ENCODE peak calls at places on chromosome 19, in four cellular contexts. I, K, J and Z are unnamed samples.

GRCh38 chr19:47145639-47146486 is 15.2 kb downstream of the SAE1 start:
- DNase-seq in I (no peak), K (no peak), J (no peak), Z (no peak)

GRCh38 chr19:12794196-12794921 is 3.1 kb downstream of the JUNB start:
- DNase-seq in I (no peak), K (peak), J (no peak), Z (no peak)

GRCh38 chr19:7636691-7637373 is at the start of gene STXBP2:
- DNase-seq in I (peak), K (peak), J (no peak), Z (peak)

GRCh38 chr19:5192568-5192967 is 148.0 kb downstream of the PTPRS start:
- DNase-seq in I (no peak), K (no peak), J (no peak), Z (no peak)

GRCh38 chr19:18202759-18203407 is 959 bp downstream of the RAB3A start:
- DNase-seq in I (no peak), K (peak), J (no peak), Z (no peak)

GRCh38 chr19:46785054-46785979 is 3.1 kb downstream of the SLC1A5 start:
- DNase-seq in I (no peak), K (peak), J (no peak), Z (no peak)

GRCh38 chr19:51891193-51891747 is 3.5 kb upstream of the ZNF577 start:
- DNase-seq in I (no peak), K (no peak), J (no peak), Z (no peak)

GRCh38 chr19:45972944-45973525 is 630 bp downstream of the NOVA2 start:
- DNase-seq in I (no peak), K (no peak), J (no peak), Z (no peak)

GRCh38 chr19:1672038-1672768 is 19.8 kb upstream of the TCF3 start:
- DNase-seq in I (peak), K (peak), J (no peak), Z (peak)

GRCh38 chr19:7013678-7014077 is 7.6 kb downstream of the MBD3L2B start:
- DNase-seq in I (peak), K (peak), J (no peak), Z (no peak)

GRCh38 chr19:47729468-47729798 is 15.9 kb upstream of the NOP53 start:
- DNase-seq in I (peak), K (peak), J (no peak), Z (peak)

GRCh38 chr19:28603453-28603852 is 609.5 kb downstream of the UQCRFS1 start:
- DNase-seq in I (no peak), K (no peak), J (no peak), Z (no peak)

GRCh38 chr19:37942516-37942902 is 35.5 kb downstream of the SIPA1L3 start:
- DNase-seq in I (no peak), K (no peak), J (no peak), Z (no peak)

GRCh38 chr19:1355974-1356865 is 27.5 kb upstream of the NDUFS7 start:
- DNase-seq in I (no peak), K (peak), J (no peak), Z (no peak)

GRCh38 chr19:10797541-10798256 is 38.3 kb downstream of the TMED1 start:
- DNase-seq in I (no peak), K (no peak), J (peak), Z (no peak)

GRCh38 chr19:13060964-13061927 is 41.4 kb downstream of the LYL1 start:
- DNase-seq in I (peak), K (peak), J (peak), Z (peak)

GRCh38 chr19:10603873-10604459 is 16.9 kb upstream of the AP1M2 start:
- DNase-seq in I (no peak), K (no peak), J (no peak), Z (peak)

GRCh38 chr19:1624458-1624857 is 19.2 kb upstream of the UQCR11 start:
- DNase-seq in I (no peak), K (peak), J (peak), Z (peak)

GRCh38 chr19:18589380-18590272 is 1.0 kb downstream of the REX1BD start:
- DNase-seq in I (peak), K (peak), J (no peak), Z (peak)

GRCh38 chr19:55088543-55089265 is 13.0 kb downstream of the EPS8L1 start:
- DNase-seq in I (peak), K (peak), J (no peak), Z (peak)

GRCh38 chr19:7250057-7250596 is 44.1 kb downstream of the INSR start:
- DNase-seq in I (no peak), K (no peak), J (no peak), Z (no peak)

GRCh38 chr19:42198676-42199439 is 18.6 kb downstream of the DEDD2 start:
- DNase-seq in I (no peak), K (no peak), J (no peak), Z (no peak)

GRCh38 chr19:5352229-5352763 is 11.7 kb upstream of the PTPRS start:
- DNase-seq in I (no peak), K (no peak), J (no peak), Z (no peak)

GRCh38 chr19:1169921-1170885 is 3.9 kb downstream of the SBNO2 start:
- DNase-seq in I (no peak), K (peak), J (peak), Z (no peak)

GRCh38 chr19:45340232-45340898 is at the start of gene KLC3:
- DNase-seq in I (peak), K (no peak), J (no peak), Z (no peak)

GRCh38 chr19:43789029-43789428 is 8.3 kb upstream of the KCNN4 start:
- DNase-seq in I (no peak), K (peak), J (no peak), Z (no peak)

GRCh38 chr19:36081385-36081784 is 26.7 kb downstream of the WDR62 start:
- DNase-seq in I (no peak), K (no peak), J (no peak), Z (no peak)

GRCh38 chr19:45901432-45901903 is 945 bp downstream of the MYPOP start:
- DNase-seq in I (no peak), K (peak), J (no peak), Z (peak)

GRCh38 chr19:52716578-52716977 is 18.3 kb downstream of the ZNF611 start:
- DNase-seq in I (no peak), K (no peak), J (no peak), Z (no peak)